ENCODE peak calls at places on chromosomes 16 and 17, in ten cellular contexts. Z is left ventricle myocardium inferior, F is heart right ventricle, R is chondrocyte, M is A549, J is breast epithelium, T is heart left ventricle, K is AG04450, A is PC-3, P is choroid plexus epithelial cell. Q is an unnamed sample.

GRCh38 chr17:79907217-79907715 is 68.0 kb upstream of the CBX4 start:
- DNase-seq in A (no peak), J (no peak), M (no peak), P (no peak), Z (no peak), K (no peak), F (no peak), T (no peak), R (peak), Q (no peak)

GRCh38 chr16:26453215-26453614 is 613.5 kb upstream of the C16orf82 start:
- DNase-seq in M (no peak), Z (no peak), P (peak), K (no peak), A (no peak), T (no peak), J (no peak), R (no peak), F (no peak), Q (no peak)

GRCh38 chr17:16622540-16623277 is 30.9 kb downstream of the ZNF624 start:
- DNase-seq in R (no peak), Z (no peak), P (no peak), K (no peak), M (no peak), J (no peak), A (no peak), F (no peak), T (no peak), Q (no peak)

GRCh38 chr17:20243524-20243923 is 223.8 kb downstream of the LGALS9B start:
- DNase-seq in K (no peak), T (no peak), A (no peak), M (no peak), R (no peak), J (no peak), P (peak), Z (no peak), F (no peak), Q (no peak)

GRCh38 chr16:88141580-88141979 is 190.3 kb downstream of the BANP start:
- DNase-seq in R (no peak), F (no peak), M (no peak), J (no peak), A (no peak), Z (no peak), T (no peak), P (no peak), K (no peak), Q (no peak)

GRCh38 chr16:68921654-68922053 is 78.3 kb downstream of the TANGO6 start:
- DNase-seq in Z (no peak), F (no peak), A (peak), P (peak), R (no peak), K (no peak), M (peak), T (no peak), J (no peak), Q (no peak)

GRCh38 chr17:80594666-80595269 is 50.1 kb downstream of the RPTOR start:
- DNase-seq in M (no peak), P (no peak), Z (no peak), J (no peak), K (no peak), A (no peak), R (no peak), F (no peak), T (no peak), Q (no peak)

GRCh38 chr17:37503148-37503547 is 13.5 kb downstream of the DUSP14 start:
- DNase-seq in R (no peak), P (peak), F (no peak), T (no peak), M (no peak), Z (no peak), J (no peak), K (no peak), A (no peak), Q (no peak)

GRCh38 chr16:29674188-29674587 is 4.8 kb upstream of the QPRT start:
- DNase-seq in F (peak), A (no peak), Z (peak), K (no peak), T (peak), R (no peak), J (no peak), M (no peak), P (no peak), Q (no peak)

GRCh38 chr17:57465551-57465950 is 209.2 kb downstream of the MSI2 start:
- DNase-seq in P (no peak), A (no peak), M (no peak), F (no peak), K (no peak), J (no peak), Z (no peak), T (no peak), R (no peak), Q (no peak)

GRCh38 chr16:74742051-74742481 is 32.6 kb downstream of the FA2H start:
- DNase-seq in A (no peak), M (peak), K (no peak), J (no peak), R (peak), Z (no peak), T (no peak), P (peak), F (no peak), Q (peak)

GRCh38 chr17:7041607-7042506 is 2.0 kb downstream of the SLC16A11 start:
- DNase-seq in Z (no peak), F (no peak), M (no peak), T (no peak), R (no peak), J (no peak), A (no peak), P (no peak), K (no peak), Q (peak)

GRCh38 chr17:83156408-83156807 is 77.0 kb downstream of the METRNL start:
- DNase-seq in K (no peak), Z (no peak), P (no peak), R (peak), J (no peak), F (no peak), A (no peak), T (no peak), M (no peak), Q (no peak)

GRCh38 chr16:10637337-10638037 is 57.1 kb upstream of the EMP2 start:
- DNase-seq in J (no peak), M (no peak), R (no peak), K (no peak), T (no peak), F (no peak), A (no peak), P (no peak), Z (no peak), Q (no peak)

GRCh38 chr17:77442976-77443742 is 302.4 kb downstream of the SEC14L1 start:
- DNase-seq in K (no peak), P (no peak), Z (no peak), J (no peak), F (no peak), R (no peak), M (no peak), T (no peak), A (no peak), Q (no peak)

GRCh38 chr17:68346448-68346847 is 55.2 kb downstream of the ARSG start:
- DNase-seq in P (no peak), R (no peak), J (no peak), M (no peak), F (peak), T (peak), Z (peak), A (no peak), K (no peak), Q (no peak)

GRCh38 chr17:64024781-64025731 is 4.6 kb upstream of the ICAM2 start:
- DNase-seq in J (no peak), Z (no peak), P (peak), A (peak), M (no peak), K (no peak), R (no peak), F (no peak), T (no peak), Q (no peak)

GRCh38 chr17:64984776-64985521 is 65.7 kb upstream of the LRRC37A3 start:
- DNase-seq in M (peak), T (no peak), Z (no peak), A (peak), F (no peak), R (no peak), J (no peak), P (no peak), K (no peak), Q (no peak)

GRCh38 chr17:81909966-81910839 is 996 bp downstream of the PCYT2 start:
- DNase-seq in T (no peak), A (no peak), P (no peak), J (no peak), M (no peak), Z (no peak), R (no peak), K (no peak), F (no peak), Q (peak)

GRCh38 chr17:7852262-7852670 is 2.6 kb upstream of the TMEM88 start:
- DNase-seq in A (no peak), K (no peak), M (no peak), J (no peak), F (no peak), R (peak), P (no peak), T (no peak), Z (no peak), Q (no peak)

GRCh38 chr17:44926841-44927525 is 11.7 kb upstream of the GFAP start:
- DNase-seq in T (no peak), K (no peak), M (no peak), J (peak), F (no peak), A (no peak), Z (peak), P (no peak), R (peak), Q (no peak)

GRCh38 chr17:8489841-8490240 is 54.2 kb downstream of the NDEL1 start:
- DNase-seq in F (no peak), J (no peak), A (no peak), P (peak), Z (no peak), M (no peak), T (no peak), K (no peak), R (no peak), Q (no peak)

GRCh38 chr17:31566992-31567373 is 175.5 kb downstream of the RAB11FIP4 start:
- DNase-seq in R (no peak), A (no peak), K (no peak), M (no peak), Z (no peak), P (no peak), J (no peak), T (no peak), F (no peak), Q (no peak)

GRCh38 chr17:8057691-8058114 is 18.8 kb downstream of the ALOX15B start:
- DNase-seq in M (peak), K (peak), A (peak), Z (no peak), F (no peak), R (no peak), J (no peak), T (no peak), P (peak), Q (peak)

GRCh38 chr16:21590791-21591190 is 8.6 kb upstream of the METTL9 start:
- DNase-seq in Z (no peak), T (no peak), F (no peak), R (no peak), J (no peak), P (no peak), M (no peak), K (no peak), A (peak), Q (no peak)

GRCh38 chr16:84600343-84601229 is 17.3 kb downstream of the COTL1 start:
- DNase-seq in R (no peak), Z (no peak), T (no peak), M (no peak), F (no peak), P (peak), K (no peak), J (no peak), A (no peak), Q (no peak)

GRCh38 chr17:76716834-76717205 is 6.1 kb upstream of the MXRA7 start:
- DNase-seq in F (no peak), P (peak), T (no peak), R (no peak), A (no peak), Z (no peak), J (no peak), M (no peak), K (peak), Q (no peak)

GRCh38 chr17:73480740-73481139 is 163.5 kb downstream of the SDK2 start:
- DNase-seq in A (no peak), K (no peak), T (peak), M (no peak), F (peak), Z (peak), P (peak), J (no peak), R (no peak), Q (no peak)

GRCh38 chr16:56637814-56638750 is at the start of gene MT1A:
- DNase-seq in A (no peak), R (no peak), T (peak), F (peak), J (peak), K (no peak), M (peak), Z (peak), P (peak), Q (peak)

GRCh38 chr16:69126221-69126620 is 6.2 kb downstream of the CHTF8 start:
- DNase-seq in F (no peak), Z (no peak), M (no peak), T (no peak), A (no peak), R (no peak), K (no peak), P (no peak), J (no peak), Q (no peak)

GRCh38 chr16:84826558-84826941 is 6.8 kb downstream of the CRISPLD2 start:
- DNase-seq in R (no peak), P (peak), Z (peak), A (no peak), M (no peak), T (peak), K (no peak), J (no peak), F (peak), Q (no peak)

GRCh38 chr16:64545769-64546168 is 576.1 kb downstream of the CDH11 start:
- DNase-seq in P (peak), J (no peak), Z (no peak), F (no peak), T (no peak), M (no peak), A (peak), K (no peak), R (no peak), Q (no peak)

GRCh38 chr16:89037261-89038152 is 56.1 kb upstream of the ACSF3 start:
- DNase-seq in F (peak), P (peak), K (no peak), J (no peak), M (peak), R (peak), Z (no peak), A (peak), T (peak), Q (peak)

GRCh38 chr17:73623247-73623646 is 21.0 kb downstream of the SDK2 start:
- DNase-seq in Z (no peak), K (no peak), P (no peak), R (no peak), T (no peak), F (no peak), M (no peak), J (no peak), A (no peak), Q (no peak)

DNA sequence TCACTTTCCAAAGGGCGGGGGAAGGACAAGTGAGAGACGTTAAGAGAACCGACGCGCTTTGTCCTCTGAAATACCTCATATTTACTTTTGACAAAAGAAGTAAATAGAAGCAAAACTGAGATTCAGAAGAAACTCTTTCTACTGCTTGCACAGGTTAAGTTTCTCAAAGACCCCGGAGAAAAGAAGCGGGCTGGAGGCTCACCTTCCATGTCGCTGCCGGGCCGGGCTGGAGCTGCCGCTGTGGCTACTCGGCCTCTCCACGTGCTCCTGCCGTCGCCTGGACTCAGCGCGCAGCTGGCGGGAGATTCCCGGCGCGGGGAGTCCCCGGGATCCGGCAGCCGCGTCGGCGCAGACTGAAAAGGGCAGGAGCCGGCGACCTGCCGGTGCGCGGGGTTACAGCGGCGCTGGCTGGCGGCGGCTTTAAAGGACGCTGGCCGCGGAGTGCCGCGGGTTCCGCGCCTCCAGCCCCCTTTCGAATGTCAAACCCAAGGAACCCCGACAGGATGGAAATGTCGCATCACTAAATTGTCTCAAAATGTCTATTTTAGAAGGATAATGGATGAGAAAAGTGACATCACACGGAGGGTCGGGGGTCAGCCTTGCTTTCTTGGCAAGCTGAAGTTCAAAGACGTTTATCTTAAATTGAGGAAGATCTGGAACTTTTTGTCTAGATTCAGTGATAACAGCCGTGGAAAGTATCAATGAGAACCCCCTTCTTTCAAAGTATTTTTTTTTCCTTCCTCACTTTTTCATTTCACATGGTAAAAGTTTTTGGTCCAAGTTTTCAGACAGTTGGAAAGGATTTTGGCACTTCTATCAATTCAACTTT is at the start of gene IKZF3:
- DNase-seq in P (peak), J (peak), A (peak), F (peak), T (peak), Z (peak), R (no peak), K (no peak), M (peak), Q (peak)
- TF ChIP-seq CTCF in P (no peak), J (no peak), A (no peak), F (no peak), T (no peak), Z (peak), R (no peak), K (no peak), M (no peak), Q (no peak)

GRCh38 chr17:11980813-11981212 is 16.5 kb downstream of the ZNF18 start:
- DNase-seq in T (no peak), M (no peak), J (no peak), R (no peak), K (no peak), P (peak), Z (no peak), A (peak), F (no peak), Q (no peak)
- TF ChIP-seq CTCF in T (no peak), M (peak), J (no peak), R (peak), K (peak), P (peak), Z (peak), A (peak), F (no peak), Q (no peak)

GRCh38 chr17:29401237-29401636 is 11.1 kb downstream of the TAOK1 start:
- DNase-seq in F (no peak), M (no peak), P (no peak), A (no peak), K (no peak), J (no peak), R (no peak), Z (no peak), T (no peak), Q (no peak)

GRCh38 chr17:29400818-29401217 is 10.7 kb downstream of the TAOK1 start:
- DNase-seq in M (no peak), T (no peak), K (no peak), A (no peak), P (no peak), F (no peak), R (no peak), J (no peak), Z (no peak), Q (no peak)

GRCh38 chr17:29394761-29395160 is 4.6 kb downstream of the TAOK1 start:
- DNase-seq in F (no peak), P (no peak), M (no peak), A (no peak), R (no peak), K (no peak), Z (no peak), T (no peak), J (no peak), Q (no peak)

GRCh38 chr17:29399634-29400033 is 9.5 kb downstream of the TAOK1 start:
- DNase-seq in J (no peak), M (no peak), R (no peak), Z (no peak), T (no peak), P (no peak), K (no peak), F (no peak), A (no peak), Q (no peak)
- TF ChIP-seq CTCF in J (no peak), M (no peak), R (no peak), Z (no peak), T (no peak), P (no peak), K (no peak), F (no peak), A (no peak), Q (no peak)

DNA sequence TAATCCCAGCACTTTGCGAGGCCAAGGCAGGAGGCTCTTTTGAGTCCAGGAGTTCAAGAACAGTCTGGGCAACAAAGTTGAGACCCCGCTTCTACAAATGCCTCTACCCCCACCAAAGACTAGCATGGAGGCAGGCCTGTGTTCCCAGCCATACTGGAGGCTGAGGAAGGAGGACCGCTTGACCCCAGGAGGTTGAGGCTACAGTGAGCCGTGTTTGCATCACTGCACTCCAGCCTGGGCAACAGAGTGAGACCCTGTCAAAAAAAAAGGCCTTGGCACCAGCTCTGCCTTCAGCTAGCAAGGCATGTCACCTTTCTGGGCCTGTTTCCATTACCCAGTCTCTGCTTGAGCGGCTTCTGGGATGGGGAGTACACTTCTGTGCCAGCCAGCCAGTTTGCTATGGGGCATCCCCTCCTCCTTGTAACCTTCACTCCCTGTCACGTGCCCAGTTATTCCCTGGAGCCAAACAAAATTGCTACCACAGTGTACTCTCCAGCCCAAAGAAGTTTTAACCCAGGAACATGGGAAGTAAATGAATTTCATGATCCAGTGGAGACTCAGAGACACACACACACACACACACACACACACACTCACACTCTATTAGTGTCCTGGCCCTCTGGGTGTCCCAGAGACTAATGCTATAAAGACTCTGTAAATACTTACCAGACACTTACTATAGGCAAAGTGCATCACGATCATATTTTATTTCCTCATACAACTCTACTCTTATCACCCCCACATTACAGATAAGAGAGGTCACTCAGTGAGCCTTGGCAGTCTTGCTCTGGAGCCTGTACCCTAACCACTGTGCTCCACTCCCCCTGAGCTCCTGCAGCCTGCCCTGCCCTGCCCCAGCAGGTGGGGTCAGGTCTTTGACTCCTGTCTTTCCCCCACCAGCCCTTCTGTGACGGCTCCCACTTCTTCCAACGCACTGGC is 2.5 kb downstream of the CISD3 start:
- DNase-seq in J (no peak), T (peak), P (no peak), K (no peak), Z (no peak), F (no peak), M (no peak), R (no peak), A (no peak), Q (no peak)
- TF ChIP-seq CTCF in J (no peak), T (no peak), P (no peak), K (no peak), Z (no peak), F (no peak), M (no peak), R (no peak), A (no peak), Q (no peak)

Q was measured in nephron progenitor cell.